ENCODE peak calls at places on chromosomes 13 and 19, in six cellular contexts. U is A549, K is K562, R is HepG2, L is endothelial cell of umbilical vein, F is GM12878. G is an unnamed sample.

GRCh38 chr13:113669231-113669870 is 2.3 kb downstream of the GRK1 start:
- DNase-seq in U (no peak), R (no peak), F (no peak), L (no peak), K (no peak), G (no peak)

GRCh38 chr19:37943480-37943879 is 36.5 kb downstream of the SIPA1L3 start:
- DNase-seq in K (peak; percentile 81), L (no peak), F (no peak), U (no peak), R (no peak), G (no peak)

GRCh38 chr19:41225238-41226052 is 6.4 kb downstream of the AXL start:
- DNase-seq in U (peak; percentile 100), R (peak; percentile 91), L (peak; percentile 90), K (peak; percentile 83), F (no peak), G (peak; percentile 85)

GRCh38 chr13:66312312-66313087 is 917.6 kb downstream of the PCDH9 start:
- DNase-seq in K (no peak), L (peak; percentile 43), F (no peak), U (peak; percentile 91), R (peak; percentile 6), G (no peak)

GRCh38 chr19:31882709-31883108 is 462.7 kb upstream of the ZNF507 start:
- DNase-seq in L (no peak), K (peak; percentile 2), F (no peak), U (no peak), R (no peak), G (no peak)

GRCh38 chr13:50735071-50735470 is 108.4 kb downstream of the DLEU7 start:
- DNase-seq in L (no peak), F (no peak), R (no peak), K (no peak), U (no peak), G (no peak)

GRCh38 chr19:49475995-49476880 is 2.2 kb downstream of the FLT3LG start:
- DNase-seq in F (no peak), U (peak; percentile 80), L (peak; percentile 52), K (peak; percentile 76), R (no peak), G (peak; percentile 67)

GRCh38 chr13:52127378-52127777 is 1.5 kb downstream of the NEK5 start:
- DNase-seq in F (no peak), K (no peak), R (no peak), U (no peak), L (no peak), G (no peak)

GRCh38 chr13:33940898-33941297 is 122.9 kb downstream of the RFC3 start:
- DNase-seq in F (no peak), K (no peak), L (peak; percentile 8), U (peak; percentile 4), R (no peak), G (no peak)

GRCh38 chr19:17303167-17303939 is at the start of gene ABHD8:
- DNase-seq in K (peak; percentile 98), F (peak; percentile 72), R (peak; percentile 93), L (peak; percentile 96), U (peak; percentile 95), G (peak; percentile 80)

GRCh38 chr13:92196566-92197256 is 798.3 kb downstream of the GPC5 start:
- DNase-seq in R (no peak), L (no peak), K (no peak), U (no peak), F (no peak), G (no peak)

GRCh38 chr19:42569193-42569592 is 25.5 kb downstream of the CEACAM8 start:
- DNase-seq in R (no peak), L (no peak), F (no peak), U (no peak), K (no peak), G (no peak)

GRCh38 chr19:51440846-51441409 is 17.3 kb downstream of the SIGLEC8 start:
- DNase-seq in R (no peak), K (peak; percentile 84), L (no peak), F (no peak), U (peak; percentile 24), G (peak; percentile 62)

GRCh38 chr13:79457948-79458347 is 23.0 kb upstream of the NDFIP2 start:
- DNase-seq in U (no peak), K (peak; percentile 67), F (no peak), R (no peak), L (peak; percentile 79), G (peak; percentile 31)

GRCh38 chr13:97353927-97354326 is 80.0 kb upstream of the RAP2A start:
- DNase-seq in K (no peak), R (no peak), L (no peak), F (no peak), U (no peak), G (no peak)

GRCh38 chr19:1829958-1830357 is 17.9 kb upstream of the ATP8B3 start:
- DNase-seq in F (no peak), R (no peak), K (no peak), U (no peak), L (no peak), G (no peak)

GRCh38 chr19:1832046-1832663 is 16.1 kb downstream of the REXO1 start:
- DNase-seq in F (no peak), K (no peak), U (no peak), L (no peak), R (no peak), G (no peak)

GRCh38 chr19:1830978-1831377 is 17.3 kb downstream of the REXO1 start:
- DNase-seq in K (no peak), R (no peak), U (no peak), F (no peak), L (no peak), G (no peak)

GRCh38 chr19:1828279-1829238 is 16.5 kb upstream of the ATP8B3 start:
- DNase-seq in U (no peak), R (no peak), F (no peak), L (no peak), K (no peak), G (no peak)

DNA sequence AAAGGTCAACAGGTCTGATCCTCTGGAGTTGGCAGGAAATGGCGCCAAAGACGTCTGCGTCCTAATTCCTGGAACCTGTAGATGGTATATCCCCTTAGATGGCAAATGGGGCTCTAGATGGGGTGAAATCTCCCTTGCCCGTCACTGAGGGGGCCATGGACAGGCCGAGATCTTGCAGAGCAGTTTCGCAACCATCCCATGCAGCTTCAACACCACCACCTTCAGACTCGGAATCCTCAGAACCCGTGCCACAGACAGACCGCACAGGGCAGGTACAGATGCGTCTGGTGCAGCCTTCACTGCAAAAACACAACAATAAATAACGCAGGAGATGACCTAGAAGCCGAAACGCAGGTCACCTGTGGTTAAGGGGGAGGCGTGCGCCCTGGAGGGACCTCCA is 17.7 kb downstream of the REXO1 start:
- DNase-seq in L (no peak), R (no peak), F (no peak), K (no peak), U (no peak), G (no peak)
- TF ChIP-seq POLR2A in L (no peak), R (no peak), F (no peak), K (no peak), U (no peak), G (no peak)

DNA sequence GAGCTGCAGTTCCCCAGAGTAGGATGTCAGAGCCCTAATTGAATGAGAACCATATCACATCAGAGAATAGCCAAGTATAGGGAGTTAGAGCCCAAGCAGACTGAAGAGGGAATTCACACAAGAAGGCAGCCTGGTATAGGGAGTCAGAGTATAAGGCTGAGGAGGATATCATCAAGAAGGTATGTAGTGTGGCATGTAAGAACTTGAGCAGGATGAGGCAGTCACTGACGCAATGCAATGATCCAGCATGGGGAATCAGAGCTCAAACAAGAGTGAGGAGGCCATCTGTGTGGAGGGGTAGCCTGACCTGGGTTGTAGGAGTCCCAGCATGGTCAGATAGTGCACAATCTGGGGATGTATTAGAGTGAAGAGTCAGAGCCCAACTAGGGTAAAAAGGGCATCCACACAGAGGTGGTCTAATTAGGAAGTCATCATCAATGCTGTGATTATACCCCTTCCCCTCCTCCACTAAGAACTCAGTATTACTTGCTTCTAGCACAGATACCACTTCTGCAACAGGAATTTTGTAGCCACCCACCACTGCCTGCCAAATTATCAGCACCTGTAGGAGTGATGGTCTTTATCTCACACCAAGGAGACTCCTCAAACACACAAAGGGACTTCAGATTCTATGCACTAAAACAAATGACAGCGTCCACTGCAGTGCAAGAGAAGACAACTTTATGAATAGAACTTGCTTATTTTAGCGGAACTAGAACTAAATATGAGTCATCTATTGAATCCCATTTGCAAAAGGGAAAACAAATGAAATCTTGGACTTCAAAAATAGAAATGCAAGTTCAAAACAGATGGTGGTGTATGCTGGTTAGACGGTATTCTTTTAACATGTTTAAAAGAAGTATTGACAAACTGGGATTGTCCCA is 107.2 kb downstream of the FNDC3A start:
- DNase-seq in R (no peak), F (peak; percentile 48), U (no peak), L (no peak), K (no peak), G (no peak)
- TF ChIP-seq MYC in R (no peak), F (no peak), U (no peak), L (no peak), K (no peak), G (no peak)

GRCh38 chr13:45368571-45368970 is 27.6 kb upstream of the TPT1 start:
- DNase-seq in R (no peak), U (no peak), L (no peak), F (no peak), K (no peak), G (no peak)
- TF ChIP-seq MAX in R (no peak), U (no peak), L (no peak), F (no peak), K (no peak), G (no peak)

DNA sequence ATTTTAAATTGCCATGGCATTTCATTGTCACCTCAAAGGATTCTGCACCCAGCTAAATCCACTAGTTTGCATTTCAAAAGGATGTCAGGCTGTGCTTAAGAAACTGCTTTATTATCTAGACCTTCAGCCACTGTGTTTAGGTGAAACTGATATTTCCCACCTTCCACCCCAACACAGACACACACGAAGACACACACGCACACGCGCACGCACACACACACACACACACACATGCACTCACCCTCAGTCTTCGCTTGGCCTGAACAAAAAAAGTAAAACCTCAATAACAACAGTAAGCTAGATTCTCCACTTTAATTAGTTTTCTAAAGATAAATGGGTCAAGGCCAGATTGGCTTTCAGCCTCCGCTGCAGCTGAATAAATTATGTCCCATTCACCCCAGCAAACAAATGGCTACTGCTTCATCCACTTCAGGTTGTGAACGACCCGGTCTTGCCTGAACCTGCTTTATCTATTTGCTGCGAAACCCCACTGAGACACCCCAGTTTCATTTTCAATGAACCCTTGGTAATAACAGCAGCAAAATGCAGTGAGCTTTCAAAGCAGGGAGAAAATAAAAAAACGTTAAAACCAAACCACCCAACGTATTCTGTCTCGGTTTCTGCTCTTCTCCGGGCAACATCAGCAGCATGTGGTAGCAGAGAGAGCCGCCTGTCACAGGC is 166.8 kb downstream of the DCT start:
- DNase-seq in R (no peak), F (peak; percentile 62), U (no peak), K (no peak), L (no peak), G (no peak)
- TF ChIP-seq POLR2A in R (no peak), F (no peak), U (no peak), K (no peak), L (no peak), G (no peak)

DNA sequence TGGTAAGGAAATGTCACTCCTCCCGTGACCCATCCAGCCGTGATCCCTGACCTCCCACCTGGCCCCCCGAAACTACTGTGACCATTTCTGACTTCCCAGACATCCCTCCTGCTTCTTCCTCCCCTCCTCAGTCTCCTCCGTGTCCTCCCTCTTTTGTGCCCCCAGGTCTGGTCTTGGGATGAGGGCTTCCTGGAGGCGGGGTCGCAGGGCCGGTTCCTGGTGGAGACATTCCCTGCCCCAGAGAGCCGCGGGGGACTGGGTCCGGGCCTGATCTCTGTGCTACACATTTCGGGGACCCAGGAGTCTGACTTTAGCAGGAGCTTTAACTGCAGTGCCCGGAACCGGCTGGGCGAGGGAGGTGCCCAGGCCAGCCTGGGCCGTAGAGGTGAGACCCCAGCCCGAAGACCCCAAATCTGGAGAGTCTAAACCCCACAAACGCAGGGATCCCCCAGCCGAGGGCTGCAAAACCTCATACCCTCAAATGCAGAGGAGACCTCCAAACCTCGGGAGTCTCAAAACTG is 5.0 kb downstream of the KIRREL2 start:
- DNase-seq in L (no peak), U (no peak), K (no peak), F (no peak), R (no peak), G (no peak)
- TF ChIP-seq MYC in L (no peak), U (no peak), K (no peak), F (no peak), R (no peak), G (no peak)

G was measured in NB4.